ENCODE peak calls at places on chromosome 16, in four cellular contexts. R is NCI-H2029 treated with DMSO at 0.1 percent for 48 hours; S is fibroblast of the aortic adventitia; A is stimulated activated CD8-positive, alpha-beta memory T cell treated with anti-CD3 and anti-CD28 coated beads, Interleukin-4, amount 100 ng/mL, for 1 hour. I is an unnamed sample.

GRCh38 chr16:89383095-89384003 is 107.0 kb downstream of the ANKRD11 start:
- DNase-seq in S (peak), A (no peak), R (peak), I (no peak)

GRCh38 chr16:8752706-8753105 is 44.7 kb downstream of the TMEM186 start:
- DNase-seq in A (no peak), S (no peak), R (no peak), I (no peak)

GRCh38 chr16:75660321-75660720 is 12.7 kb downstream of the TERF2IP start:
- DNase-seq in A (no peak), S (no peak), R (no peak), I (no peak)

GRCh38 chr16:75372236-75372856 is 61.0 kb downstream of the CFDP1 start:
- DNase-seq in R (no peak), S (peak), A (no peak), I (no peak)

GRCh38 chr16:81818514-81819304 is 39.6 kb downstream of the PLCG2 start:
- DNase-seq in S (no peak), A (no peak), R (no peak), I (no peak)

GRCh38 chr16:1010815-1011214 is 29.2 kb downstream of the SOX8 start:
- DNase-seq in S (no peak), R (no peak), A (no peak), I (no peak)

GRCh38 chr16:9666834-9667480 is 515.3 kb downstream of the GRIN2A start:
- DNase-seq in A (no peak), R (no peak), S (no peak), I (no peak)

GRCh38 chr16:67883146-67883871 is 1.4 kb upstream of the NRN1L start:
- DNase-seq in R (no peak), A (no peak), S (no peak), I (no peak)

GRCh38 chr16:75029854-75030253 is 31.0 kb downstream of the ZNRF1 start:
- DNase-seq in R (no peak), S (peak), A (no peak), I (no peak)

GRCh38 chr16:69610356-69610755 is 44.6 kb downstream of the NFAT5 start:
- DNase-seq in R (no peak), A (no peak), S (peak), I (no peak)

I was measured in GM12892.